ENCODE peak calls at places on chromosomes 13 and 19, in seven cellular contexts. T is HCT116, J is neural progenitor cell, W is cardiac fibroblast, D is mesothelial cell of epicardium, S is kidney epithelial cell, U is choroid plexus epithelial cell. M is an unnamed sample.
A peak's percentile ranks its signal among the peaks of the same experiment; 100 is the strongest.

GRCh38 chr19:17393914-17394313 is at the start of gene CCDC194:
- DNase-seq in T (no peak), J (no peak), W (no peak), D (no peak), S (no peak), U (no peak), M (no peak)

GRCh38 chr19:21328402-21328801 is 808 bp downstream of the ZNF708 start:
- DNase-seq in T (no peak), J (peak; percentile 68), W (no peak), D (no peak), S (no peak), U (peak; percentile 12), M (peak; percentile 14)

GRCh38 chr13:27257233-27257568 is 5.8 kb downstream of the RPL21 start:
- DNase-seq in T (no peak), J (no peak), W (no peak), D (no peak), S (no peak), U (no peak), M (no peak)

GRCh38 chr19:862529-863304 is 3.3 kb downstream of the CFD start:
- DNase-seq in T (no peak), J (peak; percentile 88), W (peak; percentile 39), D (peak; percentile 74), S (no peak), U (peak; percentile 54), M (peak; percentile 57)

GRCh38 chr19:42360787-42361544 is 29.1 kb downstream of the CNFN start:
- DNase-seq in T (no peak), J (peak; percentile 80), W (no peak), D (no peak), S (no peak), U (no peak), M (no peak)

GRCh38 chr13:36244990-36245389 is 30.6 kb upstream of the SOHLH2 start:
- DNase-seq in T (no peak), J (no peak), W (no peak), D (no peak), S (no peak), U (no peak), M (no peak)

GRCh38 chr19:27679399-27679798 is 1533.6 kb downstream of the UQCRFS1 start:
- DNase-seq in T (no peak), J (no peak), W (no peak), D (no peak), S (no peak), U (no peak), M (no peak)

GRCh38 chr19:11330103-11330502 is 9.4 kb downstream of the RAB3D start:
- DNase-seq in T (no peak), J (no peak), W (no peak), D (no peak), S (no peak), U (no peak), M (no peak)

GRCh38 chr19:52946322-52947310 is 16.1 kb downstream of the ZNF816 start:
- DNase-seq in T (no peak), J (peak; percentile 83), W (peak; percentile 14), D (no peak), S (no peak), U (peak; percentile 51), M (no peak)

GRCh38 chr13:23905766-23906165 is 8.5 kb upstream of the C1QTNF9B start:
- DNase-seq in T (no peak), J (no peak), W (no peak), D (no peak), S (no peak), U (no peak), M (no peak)
- TF ChIP-seq CTCF in T (no peak), J (no peak), W (no peak), D (no peak), S (no peak), U (no peak), M (no peak)

GRCh38 chr13:24802074-24802473 is 38.1 kb downstream of the RNF17 start:
- DNase-seq in T (no peak), J (no peak), W (peak; percentile 27), D (no peak), S (no peak), U (peak; percentile 1), M (peak; percentile 81)
- TF ChIP-seq CTCF in T (no peak), J (no peak), W (no peak), D (no peak), S (no peak), U (no peak), M (no peak)

DNA sequence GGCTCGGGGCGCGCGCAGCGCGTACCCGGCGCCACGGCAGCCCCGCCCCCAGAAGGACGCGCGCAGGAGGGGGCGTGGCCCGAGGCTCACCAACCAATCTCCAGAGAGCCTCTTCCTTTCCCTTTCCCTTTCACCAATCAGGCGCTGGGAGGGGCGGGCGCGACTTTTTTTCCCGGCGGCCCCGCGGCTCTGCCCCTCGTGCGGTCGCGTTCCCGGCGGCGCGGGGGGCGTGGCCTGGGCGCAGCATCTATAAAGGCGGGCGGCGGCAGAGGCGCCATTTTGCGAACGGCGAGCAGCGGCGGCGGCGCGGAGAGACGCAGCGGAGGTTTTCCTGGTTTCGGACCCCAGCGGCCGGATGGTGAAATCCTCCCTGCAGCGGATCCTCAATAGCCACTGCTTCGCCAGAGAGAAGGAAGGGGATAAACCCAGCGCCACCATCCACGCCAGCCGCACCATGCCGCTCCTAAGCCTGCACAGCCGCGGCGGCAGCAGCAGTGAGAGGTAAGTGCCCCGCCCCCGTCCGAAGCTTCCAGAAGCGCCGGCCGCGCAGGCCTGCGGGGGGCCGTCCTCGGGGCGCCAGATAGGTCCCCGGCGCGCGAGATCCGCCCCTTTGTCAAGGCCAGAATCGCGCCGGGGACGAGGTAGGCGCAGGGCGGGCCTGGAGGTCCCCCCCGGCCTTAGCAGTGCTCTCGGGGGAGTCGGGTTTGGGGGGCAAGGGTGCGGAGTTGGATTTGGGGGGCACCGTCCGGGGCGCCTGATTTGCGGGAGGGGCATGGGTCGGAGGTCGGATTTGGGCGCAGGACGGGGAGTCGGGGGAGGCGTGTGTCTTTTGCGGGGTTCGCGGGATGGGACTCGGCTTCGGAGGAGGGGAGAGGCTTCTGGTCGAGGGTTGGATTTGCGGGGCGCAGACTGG is 12.5 kb downstream of the PEAK3 start:
- DNase-seq in T (peak; percentile 85), J (peak; percentile 98), W (peak; percentile 98), D (peak; percentile 100), S (peak; percentile 48), U (peak; percentile 97), M (peak; percentile 97)
- TF ChIP-seq CTCF in T (peak; percentile 7), J (no peak), W (no peak), D (no peak), S (no peak), U (no peak), M (no peak)

DNA sequence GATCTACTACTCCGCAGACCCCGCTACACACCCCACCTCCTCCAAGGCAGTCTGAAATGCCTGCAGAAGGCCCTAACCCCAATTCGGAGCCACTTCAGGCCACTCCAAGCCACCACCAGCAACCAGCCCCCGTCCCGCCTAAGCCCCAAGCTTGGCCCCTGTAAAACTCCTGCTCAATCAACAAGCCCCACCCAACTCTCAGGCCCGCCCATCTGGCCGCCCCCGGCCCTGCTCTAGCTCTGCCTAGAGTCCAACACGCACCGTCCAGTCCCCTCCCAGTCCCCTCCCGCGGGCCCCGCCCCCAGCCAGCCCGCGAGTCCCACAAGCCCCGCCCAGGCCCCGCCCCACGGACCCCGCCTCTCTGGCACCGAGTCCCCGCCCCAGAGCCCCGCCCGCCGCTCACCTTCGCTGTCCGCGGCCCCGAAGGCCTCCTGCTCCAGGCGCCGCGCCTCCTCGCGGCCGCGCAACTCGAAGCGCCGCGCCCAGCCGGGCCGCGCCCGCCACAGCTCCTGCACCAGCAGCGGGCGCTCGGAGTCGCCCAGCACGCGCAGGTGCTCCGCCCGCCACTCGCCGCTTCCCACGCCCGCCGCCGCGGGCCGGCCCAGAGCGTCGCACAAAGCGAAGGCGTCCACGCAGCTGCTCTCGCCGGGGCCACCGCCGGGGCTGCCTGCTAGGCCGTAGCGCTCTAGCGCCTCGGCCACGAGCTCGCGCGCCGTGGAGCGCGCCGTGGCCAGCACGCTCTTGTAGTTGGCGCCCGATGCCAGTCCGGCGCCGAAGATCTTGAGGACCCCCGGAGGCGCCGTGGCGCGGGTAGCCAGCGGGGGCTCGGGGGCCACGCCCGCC is 1.6 kb downstream of the RASIP1 start:
- DNase-seq in T (peak; percentile 82), J (peak; percentile 98), W (peak; percentile 69), D (peak; percentile 94), S (no peak), U (peak; percentile 82), M (peak; percentile 93)
- TF ChIP-seq CTCF in T (peak; percentile 34), J (peak; percentile 47), W (no peak), D (no peak), S (no peak), U (peak; percentile 3), M (peak; percentile 44)

GRCh38 chr19:38374332-38375097 is at the start of gene PSMD8:
- DNase-seq in T (peak; percentile 99), J (peak; percentile 100), W (peak; percentile 98), D (peak; percentile 94), S (peak; percentile 96), U (peak; percentile 99), M (peak; percentile 100)
- TF ChIP-seq CTCF in T (no peak), J (peak; percentile 45), W (no peak), D (no peak), S (peak; percentile 17), U (no peak), M (no peak)

GRCh38 chr13:59367467-59367866 is 796.3 kb downstream of the DIAPH3 start:
- DNase-seq in T (no peak), J (no peak), W (no peak), D (no peak), S (no peak), U (no peak), M (no peak)

GRCh38 chr13:59360916-59361315 is 802.8 kb downstream of the DIAPH3 start:
- DNase-seq in T (no peak), J (no peak), W (no peak), D (no peak), S (no peak), U (no peak), M (no peak)

GRCh38 chr13:59363950-59364349 is 799.8 kb downstream of the DIAPH3 start:
- DNase-seq in T (no peak), J (no peak), W (no peak), D (no peak), S (no peak), U (no peak), M (no peak)

GRCh38 chr13:59368652-59369051 is 795.1 kb downstream of the DIAPH3 start:
- DNase-seq in T (no peak), J (no peak), W (no peak), D (no peak), S (no peak), U (no peak), M (no peak)

GRCh38 chr13:59364508-59365187 is 799.1 kb downstream of the DIAPH3 start:
- DNase-seq in T (no peak), J (peak; percentile 24), W (no peak), D (no peak), S (no peak), U (no peak), M (no peak)
- TF ChIP-seq CTCF in T (no peak), J (peak; percentile 23), W (no peak), D (no peak), S (no peak), U (no peak), M (no peak)

DNA sequence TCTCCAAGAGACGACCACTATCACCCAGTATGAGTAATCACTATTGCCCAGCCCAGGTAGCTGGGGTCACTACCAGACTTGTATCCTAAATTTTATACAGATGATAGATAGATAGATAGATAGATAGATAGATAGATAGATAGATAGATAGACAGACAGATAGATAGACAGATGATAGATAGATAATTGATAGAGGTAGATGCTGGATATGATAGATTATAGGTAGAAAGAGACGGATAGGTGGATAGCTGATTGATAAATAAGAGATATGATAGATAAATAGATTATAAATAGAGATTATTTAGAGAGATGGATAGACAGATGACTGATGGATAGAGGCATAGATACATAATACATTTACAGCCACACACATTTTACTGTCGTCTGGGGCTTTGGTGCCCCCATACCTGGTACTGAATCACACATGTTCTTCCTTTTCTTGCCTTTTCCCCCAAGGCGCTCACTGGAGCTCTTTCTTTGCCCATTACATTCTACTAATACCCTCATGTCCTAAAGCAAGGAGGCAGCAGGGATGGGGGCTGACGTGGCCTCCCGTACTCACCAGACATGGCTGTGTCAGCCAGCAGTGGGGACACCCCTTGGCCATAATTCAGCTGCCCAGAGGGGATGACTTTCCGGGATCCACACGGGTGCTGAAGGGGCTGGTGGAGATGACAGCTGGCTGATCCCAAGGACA is 44.6 kb upstream of the CCNE1 start:
- DNase-seq in T (no peak), J (no peak), W (no peak), D (no peak), S (no peak), U (no peak), M (no peak)
- TF ChIP-seq CTCF in T (no peak), J (no peak), W (no peak), D (no peak), S (no peak), U (no peak), M (no peak)

M was measured in MCF 10A.